ENCODE peak calls at places on chromosomes 7 and 10, in five cellular contexts. One of them, this sample, is unnamed. For H3K27me3, the result is how much of the 10 kb centered on the place peaks cover.

GRCh38 chr10:29392376-29393021 is 103.6 kb downstream of the LYZL1 start:
- DNase-seq in Peyer's patch: peak
- DNase-seq in Panc1: no peak
- DNase-seq in colonic mucosa: peak
- DNase-seq in vagina: no peak
- DNase-seq in this sample: no peak

GRCh38 chr10:22253578-22253882 is 35.7 kb upstream of the EBLN1 start:
- DNase-seq in colonic mucosa: peak
- DNase-seq in Panc1: no peak
- DNase-seq in vagina: no peak
- DNase-seq in Peyer's patch: peak
- DNase-seq in this sample: peak

GRCh38 chr7:106871793-106872571 is 6.9 kb downstream of the PIK3CG start:
- DNase-seq in Peyer's patch: no peak
- DNase-seq in Panc1: no peak
- DNase-seq in colonic mucosa: no peak
- DNase-seq in vagina: no peak
- DNase-seq in this sample: no peak

GRCh38 chr7:72078301-72078700 is 333.8 kb downstream of the CALN1 start:
- DNase-seq in Peyer's patch: no peak
- DNase-seq in Panc1: no peak
- DNase-seq in colonic mucosa: no peak
- DNase-seq in vagina: no peak
- DNase-seq in this sample: no peak

GRCh38 chr10:124588736-124589451 is 127.3 kb downstream of the LHPP start:
- DNase-seq in vagina: no peak
- DNase-seq in Panc1: no peak
- DNase-seq in colonic mucosa: peak
- DNase-seq in Peyer's patch: peak
- DNase-seq in this sample: no peak

GRCh38 chr7:28132959-28133745 is 47.4 kb downstream of the JAZF1 start:
- DNase-seq in Panc1: no peak
- DNase-seq in Peyer's patch: no peak
- DNase-seq in colonic mucosa: no peak
- DNase-seq in vagina: no peak
- DNase-seq in this sample: no peak

GRCh38 chr7:46448478-46448877 is 527.4 kb upstream of the IGFBP3 start:
- DNase-seq in Panc1: no peak
- DNase-seq in colonic mucosa: no peak
- DNase-seq in Peyer's patch: no peak
- DNase-seq in vagina: no peak
- DNase-seq in this sample: no peak

GRCh38 chr7:39733881-39734571 is 110.7 kb downstream of the RALA start:
- DNase-seq in Peyer's patch: peak
- DNase-seq in Panc1: no peak
- DNase-seq in colonic mucosa: no peak
- DNase-seq in vagina: no peak
- DNase-seq in this sample: no peak

GRCh38 chr7:112452102-112452888 is 2.0 kb downstream of the IFRD1 start:
- DNase-seq in vagina: no peak
- DNase-seq in Panc1: peak
- DNase-seq in Peyer's patch: peak
- DNase-seq in colonic mucosa: peak
- DNase-seq in this sample: no peak

GRCh38 chr7:132580277-132580676 is 4.0 kb upstream of the PLXNA4 start:
- DNase-seq in vagina: peak
- DNase-seq in Panc1: no peak
- DNase-seq in Peyer's patch: no peak
- DNase-seq in colonic mucosa: no peak
- DNase-seq in this sample: no peak

GRCh38 chr10:98357208-98357836 is 57.7 kb downstream of the PYROXD2 start:
- DNase-seq in colonic mucosa: no peak
- DNase-seq in Peyer's patch: no peak
- DNase-seq in Panc1: no peak
- DNase-seq in vagina: no peak
- DNase-seq in this sample: no peak

GRCh38 chr10:3350790-3351364 is 178.3 kb upstream of the PITRM1 start:
- DNase-seq in Panc1: no peak
- DNase-seq in Peyer's patch: no peak
- DNase-seq in colonic mucosa: no peak
- DNase-seq in vagina: no peak
- DNase-seq in this sample: no peak

GRCh38 chr10:78179886-78180285 is 146.2 kb downstream of the RPS24 start:
- DNase-seq in vagina: no peak
- DNase-seq in colonic mucosa: no peak
- DNase-seq in Panc1: no peak
- DNase-seq in Peyer's patch: no peak
- DNase-seq in this sample: no peak

GRCh38 chr10:78177013-78177370 is 143.3 kb downstream of the RPS24 start:
- DNase-seq in Peyer's patch: no peak
- DNase-seq in colonic mucosa: no peak
- DNase-seq in Panc1: no peak
- DNase-seq in vagina: no peak
- DNase-seq in this sample: no peak

GRCh38 chr10:78178940-78179339 is 145.3 kb downstream of the RPS24 start:
- DNase-seq in Peyer's patch: no peak
- DNase-seq in colonic mucosa: no peak
- DNase-seq in Panc1: no peak
- DNase-seq in vagina: no peak
- DNase-seq in this sample: peak

GRCh38 chr10:78177431-78178185 is 143.9 kb downstream of the RPS24 start:
- DNase-seq in Peyer's patch: no peak
- DNase-seq in vagina: no peak
- DNase-seq in colonic mucosa: no peak
- DNase-seq in Panc1: no peak
- DNase-seq in this sample: no peak

GRCh38 chr10:78178397-78178796 is 144.7 kb downstream of the RPS24 start:
- DNase-seq in vagina: no peak
- DNase-seq in Panc1: no peak
- DNase-seq in colonic mucosa: no peak
- DNase-seq in Peyer's patch: no peak
- DNase-seq in this sample: no peak
- H3K27me3 ChIP-seq in vagina: under half
- H3K27me3 ChIP-seq in Panc1: under half
- H3K27me3 ChIP-seq in colonic mucosa: under half
- H3K27me3 ChIP-seq in Peyer's patch: under half
- H3K27me3 ChIP-seq in this sample: under half

GRCh38 chr10:60281331-60281730 is 108.3 kb downstream of the ANK3 start:
- DNase-seq in colonic mucosa: no peak
- DNase-seq in Panc1: no peak
- DNase-seq in vagina: no peak
- DNase-seq in Peyer's patch: no peak
- DNase-seq in this sample: no peak
- H3K4me3 ChIP-seq in colonic mucosa: no peak
- H3K4me3 ChIP-seq in Panc1: no peak
- H3K4me3 ChIP-seq in vagina: no peak
- H3K4me3 ChIP-seq in Peyer's patch: no peak
- H3K4me3 ChIP-seq in this sample: no peak

DNA sequence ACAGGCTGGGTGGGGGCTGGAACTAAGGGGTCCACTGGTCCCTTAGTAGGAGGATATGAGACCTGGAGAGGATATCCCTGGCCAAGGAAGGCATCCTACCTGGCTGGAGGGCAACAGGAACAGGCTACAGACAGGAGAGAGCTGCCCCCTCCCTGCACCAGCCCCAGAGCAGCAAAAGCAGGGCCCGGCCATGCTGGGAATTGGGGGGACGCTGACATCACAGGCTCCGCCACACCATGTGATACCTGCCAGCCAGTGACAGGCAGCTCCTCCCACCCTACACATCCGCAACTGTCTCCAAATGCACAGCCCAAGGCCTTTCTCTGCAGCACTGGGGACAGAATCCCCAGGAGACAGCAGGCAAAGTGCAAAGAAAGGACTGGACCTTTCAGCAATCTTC is 100.0 kb downstream of the EBF3 start:
- DNase-seq in Panc1: no peak
- DNase-seq in colonic mucosa: no peak
- DNase-seq in Peyer's patch: no peak
- DNase-seq in vagina: no peak
- DNase-seq in this sample: no peak
- H3K27me3 ChIP-seq in Panc1: under half
- H3K27me3 ChIP-seq in colonic mucosa: under half
- H3K27me3 ChIP-seq in Peyer's patch: under half
- H3K27me3 ChIP-seq in vagina: under half
- H3K27me3 ChIP-seq in this sample: under half

DNA sequence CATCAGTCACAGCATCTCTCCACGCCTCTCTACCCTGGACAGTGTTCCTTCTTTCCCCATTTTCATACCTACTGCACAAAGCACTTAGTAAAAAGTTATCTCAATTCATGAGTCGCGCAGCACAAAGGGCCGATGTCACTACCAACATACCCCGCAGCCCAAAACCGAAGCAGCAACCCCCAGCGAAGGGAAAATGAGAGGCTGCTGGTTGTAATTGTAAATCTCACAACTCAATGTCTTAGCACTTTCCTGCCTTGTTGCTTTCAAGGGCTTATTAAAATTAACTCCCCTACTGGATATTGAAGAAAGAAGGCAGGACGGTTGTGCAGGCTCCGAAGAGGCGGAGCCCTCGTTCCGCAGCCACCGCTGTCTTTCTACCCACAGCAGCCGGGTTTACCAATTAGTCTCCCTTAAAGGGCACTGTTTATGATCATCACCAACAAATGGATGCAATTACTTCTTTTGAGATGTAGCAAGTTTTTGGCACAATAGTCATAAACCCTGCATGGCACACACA is 6.5 kb downstream of the DIP2C start:
- DNase-seq in Panc1: peak
- DNase-seq in Peyer's patch: no peak
- DNase-seq in vagina: no peak
- DNase-seq in colonic mucosa: no peak
- DNase-seq in this sample: no peak
- H3K4me3 ChIP-seq in Panc1: peak
- H3K4me3 ChIP-seq in Peyer's patch: no peak
- H3K4me3 ChIP-seq in vagina: peak
- H3K4me3 ChIP-seq in colonic mucosa: no peak
- H3K4me3 ChIP-seq in this sample: no peak

DNA sequence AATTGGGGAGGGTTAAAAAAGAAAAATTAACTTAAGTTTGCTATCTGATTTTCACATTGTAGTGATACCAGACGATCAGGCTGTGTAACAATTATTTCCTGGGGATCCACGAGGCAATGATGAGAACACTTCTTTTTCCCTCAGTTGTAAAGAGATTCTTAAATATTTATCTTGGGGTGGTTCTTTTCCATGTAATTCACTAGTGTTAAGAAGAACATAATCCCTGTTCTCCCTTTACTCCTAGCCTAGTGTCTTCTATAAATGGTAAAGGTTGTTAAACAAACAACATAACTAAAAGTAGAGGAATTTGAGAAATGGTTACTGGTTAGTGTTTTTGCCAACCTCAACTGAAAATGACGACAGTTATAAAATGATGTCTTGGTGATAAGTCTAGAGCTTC is 1.3 kb downstream of the TBX20 start:
- DNase-seq in colonic mucosa: no peak
- DNase-seq in Peyer's patch: no peak
- DNase-seq in vagina: no peak
- DNase-seq in Panc1: no peak
- DNase-seq in this sample: no peak
- H3K27me3 ChIP-seq in colonic mucosa: half or more
- H3K27me3 ChIP-seq in Peyer's patch: under half
- H3K27me3 ChIP-seq in vagina: under half
- H3K27me3 ChIP-seq in Panc1: half or more
- H3K27me3 ChIP-seq in this sample: under half

DNA sequence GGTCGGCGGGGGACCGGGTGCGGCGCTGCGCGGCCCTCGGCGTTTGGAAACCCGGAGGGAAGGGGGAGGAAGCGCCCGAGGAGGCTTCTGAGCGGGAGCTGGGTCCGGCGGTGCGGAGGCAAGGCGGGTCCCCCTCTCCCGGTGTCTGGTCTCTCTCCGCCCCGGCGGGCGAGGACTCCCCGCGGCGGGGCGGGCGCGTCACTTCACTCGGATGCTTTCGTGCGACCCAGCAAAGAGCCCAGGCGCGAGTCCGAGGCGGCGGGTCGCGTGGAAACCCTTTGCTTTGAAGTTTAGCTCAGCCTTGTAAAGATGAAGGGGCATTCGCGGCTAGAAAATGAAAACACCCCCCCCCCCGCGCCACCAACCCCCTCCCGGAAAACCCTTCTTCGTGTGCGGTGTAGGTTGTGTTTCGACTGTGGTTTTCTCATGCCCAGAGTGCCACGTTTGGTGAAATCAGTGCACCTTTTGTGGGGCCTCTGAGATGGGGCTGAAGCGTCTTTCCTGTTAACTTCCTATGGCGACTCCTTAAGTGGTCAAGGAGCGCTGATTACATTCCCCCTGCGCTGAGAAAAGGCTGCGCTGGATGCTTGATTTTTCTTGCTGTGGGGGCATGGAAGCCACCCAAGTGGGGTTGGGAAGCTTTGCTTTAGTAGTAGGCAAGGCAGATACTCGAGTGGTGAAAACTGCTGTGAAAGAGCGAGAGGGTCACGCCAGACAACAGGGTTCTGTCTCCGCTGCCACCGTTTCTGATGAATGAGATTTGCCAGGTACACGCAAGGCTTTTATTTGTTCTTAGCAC is 874 bp downstream of the GNAI1 start:
- DNase-seq in Peyer's patch: no peak
- DNase-seq in Panc1: no peak
- DNase-seq in colonic mucosa: peak
- DNase-seq in vagina: no peak
- DNase-seq in this sample: no peak
- H3K4me3 ChIP-seq in Peyer's patch: peak
- H3K4me3 ChIP-seq in Panc1: peak
- H3K4me3 ChIP-seq in colonic mucosa: peak
- H3K4me3 ChIP-seq in vagina: peak
- H3K4me3 ChIP-seq in this sample: peak

DNA sequence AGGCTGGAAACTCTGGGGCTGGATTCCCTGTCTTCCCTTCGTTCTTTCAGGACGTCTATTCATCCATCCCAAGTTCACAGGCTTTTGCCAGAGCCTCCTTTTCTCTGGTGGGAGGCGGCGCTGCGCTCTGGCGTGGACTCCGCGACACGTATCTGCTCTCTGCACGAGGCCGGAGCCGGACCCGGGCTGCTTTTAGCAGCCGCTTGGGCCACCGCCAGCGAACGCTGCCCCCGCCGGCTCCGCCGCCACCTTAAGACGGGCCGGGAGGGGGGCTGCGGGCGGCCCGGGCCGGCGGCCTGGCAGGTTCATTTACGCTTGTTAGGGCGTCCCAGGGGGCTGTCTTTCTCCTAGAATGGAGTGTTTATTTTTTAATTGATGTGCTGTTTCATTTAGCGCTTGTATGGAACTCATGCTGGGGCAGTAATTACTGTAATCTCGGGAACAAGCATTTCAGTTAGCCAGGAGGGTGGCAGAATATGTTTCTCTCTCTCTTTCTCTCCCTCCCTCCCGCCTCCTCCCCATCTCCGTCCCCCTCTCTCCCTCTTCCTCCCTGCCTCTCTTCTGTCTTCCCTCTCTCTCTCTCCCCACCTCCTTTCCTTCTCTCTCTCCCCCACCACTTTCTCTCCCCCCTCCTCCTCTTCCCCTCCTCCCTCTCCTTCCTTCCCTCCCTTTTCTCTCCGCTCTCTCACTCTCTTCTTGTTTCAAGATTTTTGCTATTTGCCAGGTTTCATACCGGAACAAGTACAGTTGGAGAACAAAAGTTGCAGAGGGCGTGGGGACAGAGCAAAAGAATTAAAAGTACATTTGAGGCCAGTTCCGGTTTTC is 1.3 kb upstream of the FZD8 start:
- DNase-seq in Peyer's patch: peak
- DNase-seq in Panc1: no peak
- DNase-seq in colonic mucosa: peak
- DNase-seq in vagina: no peak
- DNase-seq in this sample: peak
- H3K27me3 ChIP-seq in Peyer's patch: under half
- H3K27me3 ChIP-seq in Panc1: under half
- H3K27me3 ChIP-seq in colonic mucosa: under half
- H3K27me3 ChIP-seq in vagina: under half
- H3K27me3 ChIP-seq in this sample: under half